ENCODE peak calls at places on chromosomes 4 and X, in four cellular contexts. C, F, P and J are unnamed samples.

GRCh38 chr4:115834441-115834840 is 721.0 kb upstream of the NDST4 start:
- DNase-seq in C (no peak), F (no peak), P (no peak), J (no peak)

GRCh38 chr4:153137168-153137567 is 67.1 kb upstream of the TRIM2 start:
- DNase-seq in C (no peak), F (no peak), P (no peak), J (no peak)

GRCh38 chr4:110270492-110271197 is 72.2 kb upstream of the ELOVL6 start:
- DNase-seq in F (no peak), P (no peak), C (no peak), J (no peak)

GRCh38 chr4:89539797-89540711 is 232.5 kb upstream of the GPRIN3 start:
- DNase-seq in F (no peak), C (no peak), P (no peak), J (no peak)

GRCh38 chrX:30065226-30065625 is 150.1 kb upstream of the MAGEB2 start:
- DNase-seq in P (no peak), C (no peak), F (no peak), J (no peak)

GRCh38 chr4:122920473-122920872 is 1.9 kb downstream of the NUDT6 start:
- DNase-seq in C (no peak), F (no peak), P (no peak), J (no peak)

GRCh38 chrX:70422886-70423336 is at the start of gene GDPD2:
- DNase-seq in F (peak; percentile 64), C (no peak), P (peak; percentile 28), J (peak; percentile 78)

GRCh38 chr4:151548708-151549107 is 139.7 kb downstream of the FHIP1A start:
- DNase-seq in F (no peak), P (no peak), C (no peak), J (no peak)

GRCh38 chrX:36407886-36408285 is 488.4 kb downstream of the CFAP47 start:
- DNase-seq in C (no peak), F (no peak), P (no peak), J (no peak)

GRCh38 chr4:82748176-82748575 is 50.4 kb downstream of the SCD5 start:
- DNase-seq in C (no peak), P (no peak), F (no peak), J (no peak)

GRCh38 chr4:174349156-174349555 is 65.4 kb downstream of the CEP44 start:
- DNase-seq in F (no peak), C (no peak), P (no peak), J (no peak)

GRCh38 chr4:173337463-173337862 is 3.3 kb upstream of the HMGB2 start:
- DNase-seq in P (no peak), C (no peak), F (no peak), J (no peak)

GRCh38 chrX:32530802-32531403 is 680.4 kb downstream of the DMD start:
- DNase-seq in F (no peak), P (peak; percentile 5), C (no peak), J (no peak)

GRCh38 chrX:25737540-25737939 is 400.6 kb upstream of the MAGEB18 start:
- DNase-seq in F (no peak), P (no peak), C (no peak), J (no peak)

GRCh38 chrX:53241558-53241957 is 16.6 kb upstream of the KDM5C start:
- DNase-seq in P (no peak), F (no peak), C (no peak), J (no peak)

GRCh38 chr4:151530783-151531182 is 121.8 kb downstream of the FHIP1A start:
- DNase-seq in F (no peak), C (no peak), P (no peak), J (no peak)